ENCODE peak calls at places on chromosomes 2 and 18, in six cellular contexts. M is adrenal gland; A is naive thymus-derived CD4-positive, alpha-beta T cell; Q is kidney epithelial cell; Z is left lung; U is fibroblast of the aortic adventitia. X is an unnamed sample.

GRCh38 chr18:45954070-45954712 is 12.9 kb downstream of the EPG5 start:
- DNase-seq in M (no peak), A (no peak), Q (peak), Z (no peak), U (peak), X (no peak)

GRCh38 chr2:263022-263738 is 652 bp downstream of the SH3YL1 start:
- DNase-seq in M (no peak), A (no peak), Q (no peak), Z (no peak), U (no peak), X (no peak)

GRCh38 chr2:24351981-24352380 is 8.4 kb downstream of the ITSN2 start:
- DNase-seq in M (no peak), A (no peak), Q (no peak), Z (no peak), U (no peak), X (no peak)

GRCh38 chr2:127932199-127932877 is 46.6 kb upstream of the AMMECR1L start:
- DNase-seq in M (no peak), A (no peak), Q (peak), Z (no peak), U (peak), X (no peak)

GRCh38 chr2:4791488-4791887 is 900.7 kb upstream of the SOX11 start:
- DNase-seq in M (no peak), A (no peak), Q (no peak), Z (no peak), U (no peak), X (no peak)

GRCh38 chr18:23879544-23879943 is 135.0 kb upstream of the TTC39C start:
- DNase-seq in M (no peak), A (no peak), Q (no peak), Z (no peak), U (no peak), X (no peak)

GRCh38 chr18:44681039-44681595 is 429 bp downstream of the SETBP1 start:
- DNase-seq in M (no peak), A (no peak), Q (no peak), Z (no peak), U (no peak), X (no peak)

GRCh38 chr18:63511285-63511684 is 30.9 kb upstream of the SERPINB12 start:
- DNase-seq in M (peak), A (no peak), Q (no peak), Z (no peak), U (peak), X (no peak)

GRCh38 chr2:170845343-170845742 is 28.7 kb downstream of the GAD1 start:
- DNase-seq in M (no peak), A (no peak), Q (no peak), Z (no peak), U (no peak), X (no peak)

GRCh38 chr2:109388018-109388417 is 225.7 kb downstream of the SEPTIN10 start:
- DNase-seq in M (no peak), A (no peak), Q (no peak), Z (no peak), U (no peak), X (no peak)

GRCh38 chr18:50973367-50974126 is 5.7 kb downstream of the ELAC1 start:
- DNase-seq in M (peak), A (no peak), Q (no peak), Z (no peak), U (peak), X (no peak)

GRCh38 chr2:203040966-203041521 is 26.4 kb downstream of the NBEAL1 start:
- DNase-seq in M (no peak), A (no peak), Q (no peak), Z (no peak), U (no peak), X (no peak)

GRCh38 chr2:85675866-85676548 is 8.0 kb upstream of the SFTPB start:
- DNase-seq in M (no peak), A (no peak), Q (no peak), Z (no peak), U (no peak), X (no peak)

GRCh38 chr18:12308386-12309100 is 502 bp downstream of the TUBB6 start:
- DNase-seq in M (peak), A (peak), Q (no peak), Z (peak), U (peak), X (no peak)

GRCh38 chr18:2442726-2443275 is 128.5 kb downstream of the METTL4 start:
- DNase-seq in M (no peak), A (no peak), Q (peak), Z (no peak), U (peak), X (no peak)

GRCh38 chr2:227455200-227455599 is 16.8 kb upstream of the AGFG1 start:
- DNase-seq in M (no peak), A (no peak), Q (no peak), Z (no peak), U (no peak), X (no peak)

GRCh38 chr2:28748176-28748575 is 3.5 kb upstream of the PPP1CB start:
- DNase-seq in M (no peak), A (no peak), Q (no peak), Z (no peak), U (no peak), X (no peak)

GRCh38 chr2:42758751-42759150 is 5.2 kb downstream of the OXER1 start:
- DNase-seq in M (no peak), A (no peak), Q (no peak), Z (no peak), U (no peak), X (no peak)

GRCh38 chr2:109218087-109218791 is 89.2 kb downstream of the SH3RF3 start:
- DNase-seq in M (peak), A (no peak), Q (no peak), Z (no peak), U (peak), X (no peak)

GRCh38 chr2:7748717-7749415 is 831.7 kb downstream of the RNF144A start:
- DNase-seq in M (no peak), A (no peak), Q (no peak), Z (no peak), U (no peak), X (no peak)

GRCh38 chr2:203580846-203581245 is 45.7 kb upstream of the RAPH1 start:
- DNase-seq in M (no peak), A (no peak), Q (no peak), Z (no peak), U (no peak), X (no peak)

GRCh38 chr2:54722641-54723299 is 692 bp upstream of the EML6 start:
- DNase-seq in M (peak), A (no peak), Q (no peak), Z (no peak), U (peak), X (no peak)

GRCh38 chr18:47909484-47909883 is 21.0 kb downstream of the SMAD2 start:
- DNase-seq in M (no peak), A (no peak), Q (no peak), Z (no peak), U (no peak), X (no peak)

GRCh38 chr18:48186084-48186798 is 222.9 kb downstream of the ZBTB7C start:
- DNase-seq in M (peak), A (no peak), Q (peak), Z (no peak), U (no peak), X (no peak)

GRCh38 chr2:27408601-27409320 is 630 bp downstream of the PPM1G start:
- DNase-seq in M (peak), A (no peak), Q (no peak), Z (no peak), U (peak), X (no peak)

GRCh38 chr2:137888845-137889244 is 75.4 kb upstream of the HNMT start:
- DNase-seq in M (peak), A (no peak), Q (no peak), Z (peak), U (peak), X (no peak)

GRCh38 chr2:239313776-239314175 is 87.0 kb downstream of the HDAC4 start:
- DNase-seq in M (peak), A (peak), Q (no peak), Z (no peak), U (no peak), X (no peak)

GRCh38 chr2:68423966-68424650 is 43.0 kb downstream of the FBXO48 start:
- DNase-seq in M (no peak), A (no peak), Q (no peak), Z (no peak), U (no peak), X (no peak)

GRCh38 chr18:36504928-36505327 is 207.4 kb downstream of the FHOD3 start:
- DNase-seq in M (no peak), A (no peak), Q (no peak), Z (no peak), U (peak), X (no peak)

GRCh38 chr18:49400398-49401072 is 59.9 kb downstream of the DYM start:
- DNase-seq in M (no peak), A (no peak), Q (peak), Z (no peak), U (peak), X (no peak)

GRCh38 chr18:21741511-21742322 is 1.1 kb downstream of the MIB1 start:
- DNase-seq in M (peak), A (no peak), Q (no peak), Z (peak), U (peak), X (no peak)

GRCh38 chr2:1940660-1941059 is 196.3 kb upstream of the PXDN start:
- DNase-seq in M (no peak), A (no peak), Q (no peak), Z (no peak), U (no peak), X (no peak)
- H3K4me3 ChIP-seq in M (no peak), A (no peak), Q (no peak), Z (no peak), U (no peak), X (no peak)

DNA sequence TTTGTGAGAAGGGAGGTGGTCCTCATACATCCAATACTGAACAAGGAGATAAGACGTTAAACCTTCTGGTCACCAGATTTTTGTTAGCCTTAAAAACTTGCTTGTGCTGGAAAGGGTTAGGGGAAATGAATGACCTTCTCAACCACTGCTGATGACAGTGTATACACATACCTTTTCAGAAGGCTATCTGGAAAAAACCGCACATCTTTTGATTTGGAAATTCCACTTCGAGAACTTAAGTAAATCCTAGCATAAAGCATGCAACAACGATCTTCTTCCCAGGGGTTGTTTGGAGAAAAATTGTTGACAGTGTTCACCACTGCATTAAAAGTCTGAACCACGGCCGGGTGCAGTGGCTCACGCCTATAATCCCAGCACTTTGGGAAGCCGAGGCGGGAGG is 7.6 kb downstream of the YWHAQ start:
- DNase-seq in M (no peak), A (no peak), Q (no peak), Z (no peak), U (no peak), X (no peak)
- H3K4me3 ChIP-seq in M (no peak), A (no peak), Q (no peak), Z (no peak), U (no peak), X (no peak)

GRCh38 chr18:58657081-58657480 is 14.2 kb upstream of the MALT1 start:
- DNase-seq in M (no peak), A (no peak), Q (no peak), Z (no peak), U (no peak), X (no peak)

GRCh38 chr18:58654896-58655614 is 16.2 kb upstream of the MALT1 start:
- DNase-seq in M (no peak), A (no peak), Q (no peak), Z (no peak), U (no peak), X (no peak)

GRCh38 chr18:58659691-58660090 is 11.6 kb upstream of the MALT1 start:
- DNase-seq in M (no peak), A (no peak), Q (no peak), Z (no peak), U (no peak), X (no peak)

GRCh38 chr18:58660915-58661314 is 10.3 kb upstream of the MALT1 start:
- DNase-seq in M (no peak), A (no peak), Q (no peak), Z (no peak), U (no peak), X (no peak)

DNA sequence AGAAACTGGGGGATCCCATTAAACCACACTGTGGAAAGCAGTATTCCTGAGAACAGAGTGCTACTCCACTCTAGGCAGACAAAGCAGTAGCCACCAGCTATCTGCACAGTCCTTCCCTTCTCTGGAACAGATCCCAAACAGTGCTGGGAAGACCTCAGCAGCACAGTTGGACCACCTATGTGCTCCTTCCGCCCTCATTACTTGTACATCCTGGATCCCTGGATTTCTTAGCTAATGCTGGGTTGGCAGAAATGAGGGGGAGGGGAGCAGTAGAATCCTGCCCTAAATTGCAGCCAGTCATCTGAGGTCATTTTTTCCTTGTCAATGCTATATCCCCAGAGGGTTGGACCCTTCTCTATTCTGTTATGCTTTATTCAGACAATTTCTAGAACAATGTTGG is 13.8 kb upstream of the MALT1 start:
- DNase-seq in M (no peak), A (no peak), Q (no peak), Z (no peak), U (no peak), X (no peak)
- H3K4me3 ChIP-seq in M (no peak), A (peak), Q (no peak), Z (no peak), U (no peak), X (peak)

GRCh38 chr18:4119127-4119648 is 335.9 kb downstream of the DLGAP1 start:
- DNase-seq in M (no peak), A (no peak), Q (no peak), Z (no peak), U (no peak), X (no peak)
- H3K4me3 ChIP-seq in M (no peak), A (no peak), Q (no peak), Z (no peak), U (no peak), X (no peak)

X was measured in effector memory CD4-positive, alpha-beta T cell.